ENCODE peak calls at places on chromosomes 11 and 22, in five cellular contexts. X is lower lobe of right lung, G is MM.1S, F is right lobe of liver, U is uterus. V is an unnamed sample. For H3K4me1, the result is how much of the 10 kb centered on the place peaks cover.

GRCh38 chr22:32475428-32476010 is 908 bp downstream of the FBXO7 start:
- DNase-seq in F (peak), G (peak), U (peak), X (peak), V (no peak)

GRCh38 chr11:44622190-44622650 is 56.8 kb downstream of the CD82 start:
- DNase-seq in F (no peak), X (no peak), U (peak), G (no peak), V (no peak)

GRCh38 chr11:87560352-87560751 is 522.6 kb downstream of the TMEM135 start:
- DNase-seq in U (no peak), G (no peak), X (no peak), F (no peak), V (no peak)

GRCh38 chr11:27882066-27882697 is 181.9 kb upstream of the BDNF start:
- DNase-seq in X (no peak), G (no peak), F (no peak), U (no peak), V (no peak)

GRCh38 chr11:129881570-129882170 is 13.7 kb downstream of the NFRKB start:
- DNase-seq in X (no peak), U (no peak), G (peak), F (peak), V (no peak)

GRCh38 chr22:27719535-27720227 is 81.9 kb downstream of the MN1 start:
- DNase-seq in G (no peak), U (no peak), F (no peak), X (no peak), V (no peak)

GRCh38 chr11:19595840-19596751 is 116.5 kb upstream of the NAV2 start:
- DNase-seq in F (peak), U (no peak), G (no peak), X (no peak), V (peak)

GRCh38 chr22:50218996-50219727 is 18.4 kb downstream of the SELENOO start:
- DNase-seq in G (no peak), F (peak), X (peak), U (peak), V (no peak)

GRCh38 chr11:130801287-130802146 is 114.8 kb downstream of the SNX19 start:
- DNase-seq in X (no peak), F (no peak), U (no peak), G (peak), V (no peak)

GRCh38 chr11:18700872-18701271 is 2.3 kb downstream of the TMEM86A start:
- DNase-seq in U (no peak), X (no peak), F (no peak), G (no peak), V (no peak)

GRCh38 chr11:690738-691633 is 4.0 kb downstream of the DEAF1 start:
- DNase-seq in G (no peak), F (no peak), U (no peak), X (no peak), V (no peak)

GRCh38 chr22:49390954-49391353 is 436.7 kb downstream of the BRD1 start:
- DNase-seq in U (no peak), X (no peak), F (no peak), G (no peak), V (no peak)

GRCh38 chr22:19868773-19869471 is 14.2 kb upstream of the GNB1L start:
- DNase-seq in X (peak), U (peak), F (no peak), G (no peak), V (no peak)

GRCh38 chr22:27682438-27682837 is 119.1 kb downstream of the MN1 start:
- DNase-seq in X (no peak), G (no peak), U (no peak), F (peak), V (no peak)

GRCh38 chr11:33899383-33900037 is 7.6 kb upstream of the LMO2 start:
- DNase-seq in U (peak), X (peak), F (peak), G (no peak), V (no peak)

GRCh38 chr11:37687130-37687529 is 1089.1 kb upstream of the RAG2 start:
- DNase-seq in X (no peak), G (no peak), F (no peak), U (no peak), V (no peak)

GRCh38 chr11:119716475-119717057 is 12.4 kb downstream of the NECTIN1 start:
- DNase-seq in X (no peak), F (no peak), G (no peak), U (no peak), V (no peak)
- TF ChIP-seq CTCF in X (no peak), F (no peak), G (no peak), U (no peak), V (no peak)

GRCh38 chr22:46935506-46936377 is 173.3 kb downstream of the TBC1D22A start:
- DNase-seq in F (peak), X (peak), U (no peak), G (no peak), V (no peak)

GRCh38 chr22:46933526-46933925 is 171.1 kb downstream of the TBC1D22A start:
- DNase-seq in U (no peak), X (peak), F (no peak), G (no peak), V (no peak)

GRCh38 chr22:46934746-46935491 is 172.5 kb downstream of the TBC1D22A start:
- DNase-seq in U (no peak), F (no peak), G (no peak), X (no peak), V (peak)

GRCh38 chr22:46933040-46933439 is 170.6 kb downstream of the TBC1D22A start:
- DNase-seq in G (no peak), F (no peak), X (no peak), U (no peak), V (no peak)

DNA sequence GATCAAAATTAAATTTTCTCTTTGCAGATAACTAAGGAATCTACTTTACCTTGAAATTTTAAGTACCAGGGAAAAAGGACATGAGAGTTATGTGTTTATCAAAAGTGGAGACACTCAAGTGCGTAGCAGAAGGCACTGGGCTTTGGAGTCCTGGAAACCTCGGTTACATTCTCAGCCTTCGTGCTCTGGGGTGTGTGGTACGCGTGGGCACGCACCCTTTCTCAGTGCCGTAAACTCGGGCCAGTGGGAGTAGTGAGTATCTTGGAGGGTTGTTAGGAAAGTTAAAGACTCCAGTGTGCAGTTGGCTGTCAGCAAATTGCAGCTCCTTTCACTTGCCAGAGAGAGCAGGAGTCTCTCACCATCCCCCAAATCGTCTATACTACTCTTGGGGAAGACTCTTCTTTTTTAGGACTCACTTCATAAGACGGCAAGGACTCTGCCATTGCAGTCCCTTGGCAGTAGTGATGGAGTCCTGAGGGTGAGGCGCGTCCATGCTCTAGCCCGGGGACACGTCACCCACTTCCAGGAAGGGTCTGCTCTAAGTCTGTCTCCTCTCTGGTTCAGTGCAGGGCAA is 171.8 kb downstream of the TBC1D22A start:
- DNase-seq in X (no peak), G (no peak), F (no peak), U (no peak), V (no peak)
- H3K27ac ChIP-seq in X (peak), G (no peak), F (peak), U (no peak), V (no peak)

DNA sequence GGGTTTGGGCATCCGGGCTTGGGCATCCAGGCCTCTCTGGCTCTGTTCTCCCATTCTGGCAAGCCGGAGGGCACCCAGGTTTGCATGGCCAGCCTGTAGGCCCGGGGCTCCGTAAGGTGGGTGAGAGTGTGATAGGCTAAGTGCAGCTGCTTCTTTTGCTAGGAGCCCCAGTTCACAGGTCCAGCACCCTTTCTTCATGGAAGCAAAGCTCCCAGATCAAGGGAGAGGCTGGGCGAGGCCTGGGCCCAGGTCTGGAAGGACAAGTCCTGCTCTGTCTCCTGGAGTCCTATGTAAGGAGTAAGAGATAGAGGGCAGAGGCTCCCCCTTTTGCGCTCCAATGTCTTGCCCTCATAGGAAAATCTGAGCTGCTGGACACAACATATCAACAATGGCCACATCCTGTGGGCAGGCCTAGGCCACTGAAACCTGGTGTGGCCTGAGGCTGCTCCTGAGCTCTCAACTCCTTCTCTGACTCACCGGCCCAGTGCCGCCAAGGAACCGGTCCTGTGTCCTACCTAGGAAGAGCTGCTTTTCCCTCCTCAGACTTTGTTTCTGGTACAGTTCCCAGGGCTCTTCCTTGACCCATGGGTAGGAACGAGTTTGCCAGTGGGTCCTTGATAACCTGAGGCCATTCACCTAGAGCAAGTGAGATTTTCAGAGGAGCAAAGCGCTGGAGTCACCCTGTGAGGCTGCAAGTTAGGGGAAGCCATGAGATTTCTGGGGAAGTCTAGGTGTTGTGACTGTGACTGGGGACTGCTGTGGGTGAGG is 11.7 kb upstream of the PAX6 start:
- DNase-seq in U (no peak), G (no peak), X (no peak), F (no peak), V (no peak)
- H3K4me1 ChIP-seq in U (under half), G (under half), X (under half), F (under half), V (under half)

GRCh38 chr22:41834005-41834975 is 1.4 kb downstream of the SREBF2 start:
- DNase-seq in G (peak), F (no peak), X (no peak), U (no peak), V (no peak)

GRCh38 chr22:41831383-41831782 is 1.5 kb upstream of the SREBF2 start:
- DNase-seq in X (no peak), G (peak), F (no peak), U (no peak), V (no peak)

GRCh38 chr22:41832553-41833368 is at the start of gene SREBF2:
- DNase-seq in G (peak), U (peak), F (peak), X (peak), V (peak)

GRCh38 chr22:41831828-41832552 is 915 bp upstream of the SREBF2 start:
- DNase-seq in G (peak), X (no peak), U (no peak), F (peak), V (no peak)

DNA sequence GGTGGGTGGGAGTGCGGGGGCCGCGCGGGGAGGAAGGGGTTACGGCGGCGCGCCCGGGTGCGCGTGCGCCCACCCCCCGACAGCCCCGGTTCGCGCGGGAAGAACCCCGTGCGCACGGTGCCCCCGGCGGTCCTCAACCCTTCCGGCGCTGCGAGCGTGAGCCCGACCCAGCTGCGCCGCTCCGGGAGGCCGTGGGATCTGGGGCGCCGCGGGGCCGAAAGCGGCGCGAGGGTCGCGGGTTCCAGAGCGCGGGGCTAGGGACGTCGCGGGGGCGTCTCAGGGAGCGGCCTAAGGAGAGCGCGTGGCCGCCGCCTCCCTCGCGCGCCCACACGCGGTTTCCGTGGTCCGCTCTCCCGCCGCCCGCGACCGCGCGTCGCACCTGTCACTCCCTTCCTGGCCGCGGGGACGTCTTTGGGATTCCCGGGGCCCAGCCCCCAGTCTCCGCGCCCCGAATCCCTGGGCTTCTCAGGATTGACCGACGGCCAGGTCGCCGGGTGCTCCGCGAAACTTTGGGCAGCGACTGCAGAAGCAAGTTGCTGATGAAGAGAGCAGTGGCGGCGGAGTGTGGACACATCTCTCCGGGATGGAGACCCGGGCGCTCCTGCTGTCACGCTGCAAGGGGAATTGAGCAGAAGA is 582 bp downstream of the SREBF2 start:
- DNase-seq in G (peak), U (peak), F (peak), X (peak), V (no peak)
- TF ChIP-seq CTCF in G (no peak), U (no peak), F (no peak), X (no peak), V (no peak)

V was measured in Panc1.